ENCODE peak calls at places on chromosome 22, in nine cellular contexts. D is PC-3, X is Peyer's patch, O is adrenal gland, Z is mesothelial cell of epicardium, A is A549, S is AG09309, G is endothelial cell, B is fibroblast of lung. M is an unnamed sample.

GRCh38 chr22:48679656-48680555 is 1147.8 kb downstream of the BRD1 start:
- DNase-seq in X (no peak), Z (no peak), G (no peak), O (no peak), S (no peak), A (no peak), D (no peak), B (no peak), M (no peak)

GRCh38 chr22:23751441-23751996 is 607 bp upstream of the ZNF70 start:
- DNase-seq in D (no peak), S (no peak), G (no peak), O (no peak), A (peak), Z (no peak), B (peak), X (peak), M (no peak)

GRCh38 chr22:19718255-19719054 is 4.2 kb downstream of the SEPTIN5 start:
- DNase-seq in Z (no peak), O (no peak), G (no peak), D (no peak), X (no peak), B (no peak), S (no peak), A (no peak), M (no peak)

GRCh38 chr22:26546282-26546681 is 34.0 kb upstream of the TFIP11 start:
- DNase-seq in X (no peak), D (no peak), B (no peak), Z (no peak), G (no peak), S (no peak), O (no peak), A (no peak), M (no peak)

GRCh38 chr22:27673839-27674238 is 127.7 kb downstream of the MN1 start:
- DNase-seq in B (no peak), D (no peak), O (peak), A (no peak), X (no peak), S (no peak), G (no peak), Z (no peak), M (no peak)

GRCh38 chr22:21626735-21627469 is 2.9 kb downstream of the YDJC start:
- DNase-seq in Z (no peak), O (no peak), S (no peak), A (no peak), G (no peak), D (no peak), B (no peak), X (no peak), M (no peak)

GRCh38 chr22:37862570-37863325 is 13.5 kb downstream of the EIF3L start:
- DNase-seq in X (no peak), Z (no peak), G (no peak), S (no peak), B (peak), O (no peak), A (no peak), D (no peak), M (no peak)

GRCh38 chr22:20552450-20552894 is 45.1 kb downstream of the MED15 start:
- DNase-seq in O (peak), A (no peak), B (peak), D (no peak), S (no peak), Z (no peak), G (no peak), X (peak), M (no peak)

GRCh38 chr22:37758698-37759097 is 49.0 kb upstream of the GCAT start:
- DNase-seq in G (peak), S (no peak), Z (no peak), D (no peak), O (no peak), B (no peak), A (no peak), X (no peak), M (no peak)

GRCh38 chr22:46175631-46176030 is 25.3 kb downstream of the PPARA start:
- DNase-seq in O (no peak), Z (no peak), A (no peak), X (no peak), G (no peak), B (no peak), S (peak), D (peak), M (no peak)

GRCh38 chr22:37546436-37547248 is 13.6 kb upstream of the CDC42EP1 start:
- DNase-seq in S (no peak), A (no peak), X (peak), B (peak), G (no peak), O (peak), D (no peak), Z (no peak), M (no peak)

GRCh38 chr22:19194751-19195536 is 16.4 kb upstream of the SLC25A1 start:
- DNase-seq in S (no peak), Z (no peak), B (no peak), A (no peak), O (no peak), G (no peak), X (no peak), D (no peak), M (no peak)

GRCh38 chr22:30553971-30554370 is 7.4 kb upstream of the SEC14L6 start:
- DNase-seq in X (no peak), D (no peak), G (no peak), O (no peak), S (no peak), A (no peak), B (no peak), Z (no peak), M (no peak)

GRCh38 chr22:21917206-21917958 is 35.3 kb downstream of the PPM1F start:
- DNase-seq in G (no peak), S (no peak), X (no peak), Z (no peak), A (no peak), O (peak), D (no peak), B (peak), M (no peak)

GRCh38 chr22:47042861-47043496 is 280.5 kb downstream of the TBC1D22A start:
- DNase-seq in S (no peak), O (no peak), B (no peak), Z (no peak), G (no peak), X (no peak), D (no peak), A (no peak), M (no peak)

GRCh38 chr22:21077884-21078508 is 32.2 kb downstream of the LRRC74B start:
- DNase-seq in B (no peak), A (no peak), Z (no peak), S (no peak), D (no peak), G (no peak), O (no peak), X (no peak), M (no peak)

GRCh38 chr22:27129266-27129665 is 471.9 kb downstream of the MIAT start:
- DNase-seq in B (peak), Z (no peak), G (no peak), A (peak), X (no peak), O (no peak), D (peak), S (no peak), M (no peak)

GRCh38 chr22:34390400-34390799 is 470.1 kb upstream of the LARGE1 start:
- DNase-seq in G (no peak), Z (no peak), A (no peak), O (no peak), B (no peak), X (no peak), D (no peak), S (no peak), M (no peak)

GRCh38 chr22:46068176-46068907 is 82.0 kb upstream of the PPARA start:
- DNase-seq in Z (no peak), B (no peak), D (peak), X (no peak), S (no peak), G (no peak), O (no peak), A (no peak), M (no peak)

GRCh38 chr22:39959640-39960447 is at the start of gene TMA7B:
- DNase-seq in Z (no peak), G (peak), O (peak), B (peak), S (no peak), D (peak), A (peak), X (peak), M (peak)
- TF ChIP-seq CTCF in Z (no peak), G (no peak), O (peak), B (peak), S (peak), D (peak), A (no peak), X (peak), M (peak)

GRCh38 chr22:17540481-17540880 is 22.8 kb upstream of the SLC25A18 start:
- DNase-seq in S (no peak), A (no peak), D (no peak), B (no peak), Z (no peak), O (no peak), X (no peak), G (peak), M (no peak)
- TF ChIP-seq CTCF in S (no peak), A (no peak), D (peak), B (no peak), Z (no peak), O (no peak), X (no peak), G (no peak), M (no peak)

DNA sequence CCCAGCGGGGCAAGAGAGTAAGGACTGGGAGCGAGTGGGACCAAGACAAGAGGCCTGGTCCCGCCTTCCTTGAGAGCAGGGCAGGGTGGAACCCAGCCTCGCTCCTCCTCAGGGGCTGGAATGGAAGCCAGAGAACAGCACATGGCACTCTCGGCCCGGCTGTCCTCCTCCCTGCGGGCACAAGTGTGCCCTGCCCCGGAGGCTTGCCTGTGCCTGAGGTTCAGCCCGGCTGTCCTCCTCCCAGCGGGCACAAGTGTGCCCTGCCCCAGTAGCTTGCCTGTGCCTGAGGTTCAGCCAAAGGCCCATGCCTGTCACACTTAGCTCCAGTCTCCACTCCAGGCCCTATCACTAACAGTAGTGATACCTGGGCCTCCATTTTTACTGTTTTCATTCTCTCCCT is 24.2 kb downstream of the SULT4A1 start:
- DNase-seq in A (no peak), X (no peak), S (no peak), B (no peak), D (no peak), Z (no peak), O (no peak), G (no peak), M (no peak)
- TF ChIP-seq CTCF in A (no peak), X (no peak), S (no peak), B (no peak), D (no peak), Z (no peak), O (no peak), G (no peak), M (no peak)

DNA sequence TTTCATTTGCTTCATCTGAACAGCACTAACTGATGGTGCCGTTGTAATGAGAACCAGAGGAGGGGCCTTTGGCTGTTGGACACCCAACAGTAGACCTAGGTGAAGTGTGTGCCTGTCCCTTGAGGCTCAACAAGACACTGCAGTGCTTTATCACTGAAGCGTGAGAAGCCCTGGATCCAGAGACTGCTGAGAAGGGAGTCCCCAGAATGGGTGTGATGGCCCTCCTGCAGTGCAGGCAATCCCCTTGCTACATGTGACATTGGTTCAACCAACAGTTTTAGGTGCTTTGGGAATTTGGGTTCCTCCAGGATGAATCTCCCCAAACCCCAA is 125.6 kb downstream of the BRD1 start:
- DNase-seq in B (no peak), Z (peak), O (no peak), X (no peak), G (no peak), D (no peak), A (no peak), S (no peak), M (no peak)
- TF ChIP-seq CTCF in B (no peak), Z (no peak), O (no peak), X (no peak), G (peak), D (no peak), A (no peak), S (no peak), M (no peak)

GRCh38 chr22:32950366-32950765 is 107.8 kb downstream of the SYN3 start:
- DNase-seq in X (no peak), A (no peak), S (no peak), D (no peak), O (no peak), G (no peak), Z (no peak), B (no peak), M (no peak)

GRCh38 chr22:32951807-32952153 is 106.4 kb downstream of the SYN3 start:
- DNase-seq in B (no peak), O (peak), A (no peak), G (no peak), D (no peak), Z (no peak), S (no peak), X (no peak), M (no peak)

GRCh38 chr22:32947581-32947980 is 110.6 kb downstream of the SYN3 start:
- DNase-seq in O (no peak), X (no peak), A (no peak), B (no peak), D (no peak), G (no peak), Z (no peak), S (no peak), M (no peak)

GRCh38 chr22:32949719-32950118 is 108.5 kb downstream of the SYN3 start:
- DNase-seq in G (no peak), Z (no peak), S (no peak), B (no peak), D (no peak), O (peak), X (no peak), A (no peak), M (no peak)

DNA sequence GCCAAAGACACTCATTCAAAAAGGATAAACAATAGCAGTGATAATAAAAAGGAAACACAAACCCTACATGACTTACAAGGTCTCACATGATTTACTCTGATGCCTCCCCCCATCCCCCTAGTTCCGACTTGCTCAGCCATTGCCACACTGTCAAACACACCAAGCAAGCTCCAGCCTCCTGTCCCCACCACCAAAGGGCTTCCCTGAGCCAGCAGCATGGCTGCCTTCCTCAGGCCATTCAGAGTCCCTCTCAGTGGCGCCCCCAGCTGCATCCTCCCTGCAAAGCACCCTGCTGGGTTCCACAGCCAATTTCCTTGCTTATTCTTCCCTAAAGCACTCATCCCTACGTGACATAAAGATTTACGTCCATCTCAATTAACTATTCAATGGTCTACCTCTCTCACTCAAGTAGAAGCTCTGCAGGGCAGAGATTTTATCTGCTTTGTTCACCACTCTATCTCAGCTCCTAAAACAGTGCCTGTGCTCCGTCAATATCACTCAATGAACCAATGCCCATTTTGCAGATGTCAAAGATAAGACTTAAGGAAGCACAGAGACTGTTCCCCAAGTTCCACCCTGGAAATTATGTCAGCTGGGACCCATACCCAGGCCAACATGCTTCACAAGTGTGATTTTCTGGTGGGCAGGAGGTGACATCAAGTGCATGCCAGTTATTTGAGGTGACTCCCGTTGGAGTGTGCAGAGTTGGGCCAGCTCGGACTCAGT is 106.9 kb downstream of the SYN3 start:
- DNase-seq in Z (no peak), D (no peak), X (no peak), B (no peak), A (no peak), S (no peak), G (peak), O (peak), M (no peak)
- TF ChIP-seq CTCF in Z (no peak), D (no peak), X (no peak), B (no peak), A (no peak), S (no peak), G (peak), O (peak), M (no peak)